ENCODE peak calls at places on chromosomes 16 and 17, in seven cellular contexts. I is fibroblast of pulmonary artery, Y is endothelial cell of umbilical vein, V is fibroblast of mammary gland, W is dorsolateral prefrontal cortex, U is esophagus squamous epithelium, P is GM06990. A is an unnamed sample.

GRCh38 chr17:71921726-71922320 is 199.0 kb upstream of the SOX9 start:
- DNase-seq in I (no peak), Y (no peak), V (no peak), W (no peak), U (no peak), P (no peak), A (no peak)

GRCh38 chr16:49461517-49461951 is 87.9 kb downstream of the C16orf78 start:
- DNase-seq in I (no peak), Y (no peak), V (no peak), W (no peak), U (no peak), P (no peak), A (no peak)

GRCh38 chr16:66740533-66740932 is 10.9 kb downstream of the DYNC1LI2 start:
- DNase-seq in I (peak; percentile 42), Y (peak; percentile 38), V (peak; percentile 55), W (no peak), U (no peak), P (no peak), A (no peak)

GRCh38 chr17:55321507-55322064 is 56.8 kb downstream of the HLF start:
- DNase-seq in I (no peak), Y (no peak), V (no peak), W (no peak), U (no peak), P (no peak), A (no peak)

GRCh38 chr17:61335105-61335844 is 64.4 kb upstream of the TBX2 start:
- DNase-seq in I (peak; percentile 66), Y (no peak), V (peak; percentile 86), W (no peak), U (no peak), P (no peak), A (no peak)

GRCh38 chr17:28569446-28569845 is 1.9 kb downstream of the PIGS start:
- DNase-seq in I (no peak), Y (no peak), V (no peak), W (no peak), U (no peak), P (no peak), A (no peak)

GRCh38 chr16:57623251-57624043 is 5.0 kb upstream of the ADGRG1 start:
- DNase-seq in I (peak; percentile 96), Y (no peak), V (peak; percentile 54), W (peak; percentile 85), U (no peak), P (no peak), A (no peak)

GRCh38 chr16:24526701-24527470 is 12.5 kb upstream of the RBBP6 start:
- DNase-seq in I (no peak), Y (no peak), V (no peak), W (no peak), U (no peak), P (no peak), A (no peak)

GRCh38 chr16:66849021-66849420 is 4.8 kb downstream of the CA7 start:
- DNase-seq in I (no peak), Y (no peak), V (no peak), W (no peak), U (no peak), P (no peak), A (no peak)

GRCh38 chr16:56332464-56333079 is 92.8 kb downstream of the AMFR start:
- DNase-seq in I (peak; percentile 57), Y (peak; percentile 35), V (peak; percentile 72), W (peak; percentile 70), U (no peak), P (no peak), A (peak; percentile 45)

GRCh38 chr16:74279266-74279665 is 17.3 kb upstream of the PSMD7 start:
- DNase-seq in I (no peak), Y (no peak), V (no peak), W (no peak), U (no peak), P (no peak), A (no peak)

GRCh38 chr16:30096862-30097563 is 1.0 kb upstream of the YPEL3 start:
- DNase-seq in I (no peak), Y (peak; percentile 24), V (no peak), W (no peak), U (no peak), P (no peak), A (no peak)

GRCh38 chr16:81623365-81624102 is 155.6 kb upstream of the PLCG2 start:
- DNase-seq in I (peak; percentile 68), Y (peak; percentile 80), V (peak; percentile 54), W (no peak), U (no peak), P (no peak), A (peak; percentile 66)

GRCh38 chr17:41618341-41619161 is 5.8 kb downstream of the KRT17 start:
- DNase-seq in I (no peak), Y (no peak), V (no peak), W (no peak), U (no peak), P (no peak), A (no peak)

GRCh38 chr17:181213-182163 is at the start of gene DOC2B:
- DNase-seq in I (peak; percentile 16), Y (peak; percentile 42), V (peak; percentile 30), W (no peak), U (no peak), P (no peak), A (no peak)

GRCh38 chr17:13597723-13598347 is 3.9 kb downstream of the HS3ST3A1 start:
- DNase-seq in I (peak; percentile 74), Y (peak; percentile 27), V (peak; percentile 75), W (no peak), U (no peak), P (no peak), A (peak; percentile 32)

GRCh38 chr17:40122466-40122943 is 734 bp downstream of the MSL1 start:
- DNase-seq in I (no peak), Y (peak; percentile 42), V (no peak), W (no peak), U (no peak), P (peak; percentile 72), A (peak; percentile 59)

GRCh38 chr17:6627019-6627418 is 13.5 kb downstream of the KIAA0753 start:
- DNase-seq in I (peak; percentile 45), Y (peak; percentile 21), V (peak; percentile 35), W (no peak), U (no peak), P (no peak), A (no peak)

GRCh38 chr17:2083613-2084128 is 28.8 kb downstream of the HIC1 start:
- DNase-seq in I (no peak), Y (peak; percentile 37), V (peak; percentile 25), W (no peak), U (no peak), P (no peak), A (peak; percentile 79)

DNA sequence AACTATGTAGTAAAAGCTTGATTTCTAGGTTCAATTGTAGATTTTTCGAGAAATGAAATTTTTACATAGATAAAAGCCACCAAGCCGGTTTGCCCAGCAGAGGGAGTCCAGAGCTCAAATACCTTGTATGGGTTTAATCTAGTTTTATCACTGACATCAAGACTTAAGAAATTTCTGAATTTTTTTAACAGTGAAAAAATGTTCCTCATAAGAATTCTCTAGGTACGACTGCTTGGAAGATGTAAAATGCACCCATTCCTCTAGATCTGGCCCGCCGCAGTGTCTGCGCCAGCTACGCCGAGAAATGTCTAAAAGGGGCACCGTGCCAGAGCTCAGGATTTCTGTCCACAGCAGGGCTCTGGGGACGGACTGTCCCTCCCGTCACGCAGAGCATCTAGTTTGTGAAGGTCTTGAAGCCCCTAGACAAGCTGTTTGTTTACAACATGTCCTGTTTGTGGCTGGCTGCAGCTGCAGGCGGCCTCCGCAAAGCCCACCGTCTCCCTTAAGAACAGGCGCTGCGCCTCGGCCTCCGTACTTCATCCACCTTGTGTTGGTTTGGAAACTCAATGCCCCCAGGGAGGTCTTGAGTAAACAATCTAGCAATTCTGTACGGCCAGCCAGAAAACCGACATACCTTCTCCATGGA is 24.8 kb downstream of the MAP1LC3B start:
- DNase-seq in I (peak; percentile 73), Y (peak; percentile 61), V (peak; percentile 78), W (peak; percentile 27), U (no peak), P (no peak), A (no peak)
- TF ChIP-seq CTCF in I (peak; percentile 86), Y (peak; percentile 58), V (peak; percentile 77), W (peak; percentile 81), U (no peak), P (peak; percentile 51), A (peak; percentile 53)

GRCh38 chr17:68101075-68101991 is 65.8 kb downstream of the KPNA2 start:
- DNase-seq in I (peak; percentile 90), Y (peak; percentile 89), V (peak; percentile 85), W (peak; percentile 64), U (peak; percentile 28), P (peak; percentile 79), A (peak; percentile 84)
- TF ChIP-seq CTCF in I (no peak), Y (no peak), V (no peak), W (no peak), U (no peak), P (no peak), A (no peak)

DNA sequence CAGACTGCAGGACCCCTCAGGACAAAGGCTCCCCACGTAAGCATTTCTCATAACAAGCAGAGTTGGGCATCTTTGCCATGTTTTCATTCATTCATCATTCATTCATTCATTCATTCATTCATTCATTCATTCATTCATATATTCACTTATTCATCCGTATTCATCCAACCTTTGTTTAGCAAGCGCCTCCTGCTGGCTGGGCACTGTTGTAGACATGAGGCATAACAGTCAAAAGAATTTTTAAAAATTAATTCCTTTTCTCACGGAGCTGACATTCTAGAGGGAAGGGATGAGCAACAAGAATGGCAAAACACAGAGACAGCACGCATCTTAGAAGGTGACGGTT is 351.7 kb upstream of the TNRC6C start:
- DNase-seq in I (no peak), Y (no peak), V (no peak), W (no peak), U (no peak), P (no peak), A (no peak)
- TF ChIP-seq CTCF in I (no peak), Y (peak; percentile 3), V (no peak), W (no peak), U (no peak), P (peak; percentile 44), A (no peak)

GRCh38 chr16:4136229-4136813 is 20.1 kb upstream of the ADCY9 start:
- DNase-seq in I (no peak), Y (no peak), V (no peak), W (no peak), U (no peak), P (no peak), A (no peak)
- TF ChIP-seq CTCF in I (no peak), Y (no peak), V (no peak), W (no peak), U (no peak), P (no peak), A (no peak)

GRCh38 chr17:48502312-48502711 is 28.5 kb downstream of the HOXB1 start:
- DNase-seq in I (no peak), Y (no peak), V (no peak), W (no peak), U (no peak), P (no peak), A (no peak)
- TF ChIP-seq CTCF in I (no peak), Y (no peak), V (no peak), W (no peak), U (no peak), P (no peak), A (no peak)

A was measured in GM10248.